ENCODE peak calls at places on chromosomes 1 and 21, in four cellular contexts. One of them, this sample, is unnamed.

GRCh38 chr21:41952568-41953248 is 1.1 kb downstream of the C2CD2 start:
- DNase-seq in HepG2: no peak
- DNase-seq in GM12878: no peak
- DNase-seq in K562: no peak
- DNase-seq in this sample: no peak

GRCh38 chr1:41286486-41286885 is 44.4 kb upstream of the SCMH1 start:
- DNase-seq in GM12878: no peak
- DNase-seq in HepG2: no peak
- DNase-seq in K562: peak; percentile 14
- DNase-seq in this sample: peak; percentile 39

GRCh38 chr1:161941726-161942125 is 81.9 kb downstream of the OLFML2B start:
- DNase-seq in HepG2: no peak
- DNase-seq in K562: no peak
- DNase-seq in GM12878: no peak
- DNase-seq in this sample: no peak

GRCh38 chr1:217482356-217483102 is 148.4 kb downstream of the GPATCH2 start:
- DNase-seq in HepG2: no peak
- DNase-seq in K562: no peak
- DNase-seq in GM12878: peak; percentile 38
- DNase-seq in this sample: no peak

GRCh38 chr1:24392982-24393645 is 20.5 kb downstream of the STPG1 start:
- DNase-seq in GM12878: no peak
- DNase-seq in K562: no peak
- DNase-seq in HepG2: no peak
- DNase-seq in this sample: no peak

GRCh38 chr1:210400043-210400840 is 71.5 kb downstream of the HHAT start:
- DNase-seq in K562: peak; percentile 45
- DNase-seq in GM12878: peak; percentile 74
- DNase-seq in HepG2: peak; percentile 65
- DNase-seq in this sample: peak; percentile 7

GRCh38 chr1:151443846-151444790 is 15.2 kb downstream of the POGZ start:
- DNase-seq in GM12878: peak; percentile 38
- DNase-seq in HepG2: peak; percentile 69
- DNase-seq in K562: peak; percentile 73
- DNase-seq in this sample: no peak

GRCh38 chr1:87044840-87045239 is 130.4 kb downstream of the HS2ST1 start:
- DNase-seq in K562: no peak
- DNase-seq in GM12878: no peak
- DNase-seq in HepG2: no peak
- DNase-seq in this sample: no peak

GRCh38 chr1:64570267-64570666 is 100.3 kb downstream of the CACHD1 start:
- DNase-seq in HepG2: no peak
- DNase-seq in GM12878: no peak
- DNase-seq in K562: no peak
- DNase-seq in this sample: no peak

GRCh38 chr1:6051423-6051822 is 5.7 kb downstream of the KCNAB2 start:
- DNase-seq in GM12878: no peak
- DNase-seq in HepG2: no peak
- DNase-seq in K562: no peak
- DNase-seq in this sample: no peak

GRCh38 chr1:218967836-218968235 is 205.8 kb upstream of the LYPLAL1 start:
- DNase-seq in HepG2: no peak
- DNase-seq in GM12878: no peak
- DNase-seq in K562: no peak
- DNase-seq in this sample: no peak

GRCh38 chr1:235532350-235532749 is 28.1 kb upstream of the B3GALNT2 start:
- DNase-seq in K562: no peak
- DNase-seq in HepG2: no peak
- DNase-seq in GM12878: no peak
- DNase-seq in this sample: no peak

GRCh38 chr1:98468111-98468717 is 193.3 kb upstream of the SNX7 start:
- DNase-seq in HepG2: peak; percentile 10
- DNase-seq in GM12878: no peak
- DNase-seq in K562: no peak
- DNase-seq in this sample: no peak

GRCh38 chr1:235659186-235659771 is 9.7 kb upstream of the GNG4 start:
- DNase-seq in K562: no peak
- DNase-seq in HepG2: no peak
- DNase-seq in GM12878: no peak
- DNase-seq in this sample: no peak

DNA sequence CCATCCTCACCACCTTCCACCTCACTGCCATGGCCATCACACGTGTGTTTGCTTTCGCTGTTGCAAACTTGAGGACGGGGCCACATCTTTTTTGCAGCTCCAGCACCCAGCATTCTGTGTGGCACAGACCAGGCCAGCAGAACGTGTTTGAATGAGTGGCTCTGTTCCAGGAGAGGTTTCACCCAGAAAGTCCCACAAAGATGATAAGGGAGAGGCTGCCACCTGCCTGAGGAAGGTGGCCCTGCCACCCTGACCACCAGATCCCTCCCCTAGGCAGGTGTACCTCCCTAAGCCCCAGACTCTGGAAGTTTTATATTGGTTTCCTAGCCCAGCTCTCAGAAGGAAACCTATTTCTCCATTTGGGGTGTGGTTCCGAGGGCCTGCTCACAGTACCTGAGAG is 252.1 kb downstream of the KAZN start:
- DNase-seq in GM12878: no peak
- DNase-seq in HepG2: no peak
- DNase-seq in K562: peak; percentile 39
- DNase-seq in this sample: no peak
- TF ChIP-seq CBX5 in GM12878: no peak
- TF ChIP-seq CBX5 in HepG2: no peak
- TF ChIP-seq CBX5 in K562: no peak
- TF ChIP-seq CBX5 in this sample: no peak

DNA sequence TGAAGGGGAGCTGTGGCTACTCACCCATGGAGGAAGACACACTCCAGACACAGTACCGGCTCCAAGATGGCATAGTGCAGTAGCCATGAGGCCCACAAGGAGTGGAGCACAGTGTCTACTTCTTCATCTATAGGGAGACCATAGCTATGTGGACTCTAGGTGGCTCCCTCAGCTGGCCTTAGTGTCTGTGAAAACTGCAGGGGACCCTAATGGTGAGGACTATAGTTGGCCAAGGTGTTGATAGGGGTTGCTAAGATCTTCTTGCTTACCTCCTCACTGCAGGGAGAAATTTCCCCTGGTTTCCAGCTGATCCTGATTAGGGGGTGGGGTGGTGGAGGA is 58.9 kb downstream of the DIPK1A start:
- DNase-seq in GM12878: no peak
- DNase-seq in K562: peak; percentile 26
- DNase-seq in HepG2: no peak
- DNase-seq in this sample: no peak
- TF ChIP-seq CBX5 in GM12878: no peak
- TF ChIP-seq CBX5 in K562: no peak
- TF ChIP-seq CBX5 in HepG2: no peak
- TF ChIP-seq CBX5 in this sample: no peak

DNA sequence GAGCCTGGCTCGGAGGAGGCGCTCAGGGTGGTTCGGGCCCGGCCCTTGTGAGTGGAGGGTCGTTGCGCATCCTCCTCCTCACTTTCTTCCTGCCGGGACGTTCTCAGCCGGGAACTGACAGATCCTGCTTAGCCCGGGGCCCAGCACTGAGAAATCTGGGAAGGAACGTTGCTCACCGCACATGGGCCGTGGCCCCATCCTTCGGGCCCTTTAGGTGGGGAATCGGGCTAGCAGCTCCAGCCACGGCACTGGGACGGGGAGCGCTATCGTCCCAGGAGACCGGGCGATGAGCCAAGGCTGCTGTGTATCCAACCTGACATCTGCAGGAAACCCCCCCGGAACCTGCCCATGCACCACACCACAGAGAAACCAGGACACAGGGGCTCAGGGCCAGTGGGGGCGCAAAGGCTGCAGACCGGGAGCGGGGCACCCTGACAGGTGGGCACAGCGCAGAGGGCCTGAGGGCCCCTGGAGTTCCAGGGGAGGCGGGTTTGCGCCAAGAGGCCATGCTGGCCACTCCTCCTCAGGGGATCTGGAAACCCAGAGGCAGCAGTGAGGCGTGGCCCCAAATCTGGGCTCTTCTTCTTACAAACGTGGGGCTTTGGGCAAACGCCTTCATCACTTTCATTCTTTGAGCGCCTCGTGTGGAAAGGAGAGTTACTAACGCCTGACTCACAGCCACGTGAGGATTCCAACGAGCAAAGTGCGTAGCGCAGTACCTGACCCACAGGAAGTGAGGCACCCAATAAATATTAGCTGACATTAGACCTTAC is at the start of gene SH2D5:
- DNase-seq in HepG2: peak; percentile 94
- DNase-seq in GM12878: peak; percentile 50
- DNase-seq in K562: peak; percentile 85
- DNase-seq in this sample: peak; percentile 56
- TF ChIP-seq CBX5 in HepG2: peak; percentile 1
- TF ChIP-seq CBX5 in GM12878: no peak
- TF ChIP-seq CBX5 in K562: no peak
- TF ChIP-seq CBX5 in this sample: no peak

GRCh38 chr1:60916178-60916577 is 166.2 kb upstream of the NFIA start:
- DNase-seq in HepG2: no peak
- DNase-seq in GM12878: no peak
- DNase-seq in K562: no peak
- DNase-seq in this sample: no peak

GRCh38 chr1:60915441-60915840 is 166.9 kb upstream of the NFIA start:
- DNase-seq in GM12878: no peak
- DNase-seq in HepG2: no peak
- DNase-seq in K562: no peak
- DNase-seq in this sample: no peak

GRCh38 chr1:60913039-60913438 is 169.3 kb upstream of the NFIA start:
- DNase-seq in GM12878: no peak
- DNase-seq in K562: no peak
- DNase-seq in HepG2: no peak
- DNase-seq in this sample: no peak

GRCh38 chr1:60916926-60917325 is 165.4 kb upstream of the NFIA start:
- DNase-seq in GM12878: no peak
- DNase-seq in HepG2: no peak
- DNase-seq in K562: no peak
- DNase-seq in this sample: no peak

DNA sequence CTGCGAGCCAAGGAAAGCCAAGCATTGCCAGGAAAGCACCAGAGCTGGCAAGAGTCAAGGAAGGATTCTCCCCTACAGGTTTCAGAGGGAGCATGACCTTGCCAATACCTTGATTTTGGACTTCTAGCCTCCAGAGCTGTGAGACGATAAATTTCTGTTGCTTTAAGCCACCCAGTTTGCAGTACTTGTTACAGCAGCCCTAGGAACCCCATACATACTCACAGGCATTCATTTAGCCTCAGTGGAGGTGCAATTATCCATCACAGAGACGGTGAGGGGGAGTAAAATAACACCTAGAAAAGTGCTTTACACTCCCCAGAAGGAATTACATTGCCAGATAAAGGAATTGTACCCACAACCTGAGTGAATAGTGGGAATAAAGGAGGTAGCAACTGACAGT is 167.4 kb upstream of the NFIA start:
- DNase-seq in GM12878: no peak
- DNase-seq in HepG2: no peak
- DNase-seq in K562: no peak
- DNase-seq in this sample: no peak
- TF ChIP-seq CBX5 in GM12878: no peak
- TF ChIP-seq CBX5 in HepG2: no peak
- TF ChIP-seq CBX5 in K562: no peak
- TF ChIP-seq CBX5 in this sample: no peak

GRCh38 chr1:198157847-198158765 is 1.3 kb downstream of the NEK7 start:
- DNase-seq in GM12878: no peak
- DNase-seq in HepG2: no peak
- DNase-seq in K562: peak; percentile 62
- DNase-seq in this sample: no peak
- TF ChIP-seq CBX5 in GM12878: no peak
- TF ChIP-seq CBX5 in HepG2: no peak
- TF ChIP-seq CBX5 in K562: no peak
- TF ChIP-seq CBX5 in this sample: no peak

GRCh38 chr1:22208973-22209378 is 66.1 kb upstream of the WNT4 start:
- DNase-seq in GM12878: no peak
- DNase-seq in K562: no peak
- DNase-seq in HepG2: no peak
- DNase-seq in this sample: no peak

GRCh38 chr1:22210176-22210575 is 67.3 kb upstream of the WNT4 start:
- DNase-seq in K562: no peak
- DNase-seq in HepG2: no peak
- DNase-seq in GM12878: no peak
- DNase-seq in this sample: no peak

GRCh38 chr1:22207605-22208264 is 64.8 kb upstream of the WNT4 start:
- DNase-seq in HepG2: no peak
- DNase-seq in K562: no peak
- DNase-seq in GM12878: no peak
- DNase-seq in this sample: no peak

GRCh38 chr1:22206551-22207125 is 63.7 kb upstream of the WNT4 start:
- DNase-seq in HepG2: no peak
- DNase-seq in GM12878: no peak
- DNase-seq in K562: no peak
- DNase-seq in this sample: no peak

DNA sequence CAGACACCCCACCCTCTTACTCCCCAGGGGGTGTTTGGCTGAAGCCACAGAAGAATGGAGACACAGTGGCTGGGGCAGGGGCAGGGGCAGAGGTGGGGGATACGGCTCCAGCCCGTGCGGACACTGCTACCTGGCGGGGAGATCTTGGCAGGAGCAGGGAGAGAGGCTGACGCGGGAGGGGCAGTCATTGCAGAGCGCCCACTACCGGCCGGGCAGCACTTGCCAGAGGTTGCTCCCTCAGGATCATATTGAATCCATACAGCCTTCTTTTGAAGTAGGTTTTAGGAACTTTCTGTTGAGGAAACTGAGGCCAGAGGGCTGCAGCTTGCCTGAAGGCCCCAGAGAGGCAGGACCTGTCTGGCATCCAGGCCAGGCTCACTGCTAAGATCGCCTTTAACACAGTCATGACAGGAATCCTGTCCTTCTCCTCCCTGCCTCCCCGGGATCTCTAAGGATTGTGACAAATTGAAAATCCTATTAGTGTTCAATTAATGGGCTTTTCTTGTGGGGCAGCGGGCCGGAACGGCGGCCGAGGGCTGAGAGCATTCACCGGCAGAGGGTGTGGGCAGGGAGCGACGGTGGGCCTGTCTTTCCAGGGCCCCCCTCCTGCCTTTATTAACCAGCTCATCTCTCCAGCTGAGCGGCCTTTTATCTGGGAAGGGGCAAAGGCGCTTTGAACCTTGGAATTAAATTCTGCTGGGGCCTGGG is 65.5 kb upstream of the WNT4 start:
- DNase-seq in HepG2: no peak
- DNase-seq in K562: peak; percentile 54
- DNase-seq in GM12878: no peak
- DNase-seq in this sample: peak; percentile 61
- TF ChIP-seq CBX5 in HepG2: no peak
- TF ChIP-seq CBX5 in K562: no peak
- TF ChIP-seq CBX5 in GM12878: no peak
- TF ChIP-seq CBX5 in this sample: no peak

GRCh38 chr1:84709175-84709574 is 18.9 kb upstream of the SSX2IP start:
- DNase-seq in HepG2: no peak
- DNase-seq in GM12878: no peak
- DNase-seq in K562: peak; percentile 54
- DNase-seq in this sample: no peak

GRCh38 chr1:84708031-84708430 is 17.8 kb upstream of the SSX2IP start:
- DNase-seq in GM12878: no peak
- DNase-seq in K562: no peak
- DNase-seq in HepG2: no peak
- DNase-seq in this sample: no peak

GRCh38 chr1:84715620-84716019 is 25.4 kb upstream of the SSX2IP start:
- DNase-seq in GM12878: no peak
- DNase-seq in HepG2: no peak
- DNase-seq in K562: peak; percentile 23
- DNase-seq in this sample: no peak

GRCh38 chr1:84711091-84711490 is 20.8 kb upstream of the SSX2IP start:
- DNase-seq in HepG2: no peak
- DNase-seq in GM12878: no peak
- DNase-seq in K562: no peak
- DNase-seq in this sample: no peak

GRCh38 chr1:84712288-84712874 is 22.1 kb upstream of the SSX2IP start:
- DNase-seq in HepG2: no peak
- DNase-seq in GM12878: no peak
- DNase-seq in K562: peak; percentile 23
- DNase-seq in this sample: no peak
- TF ChIP-seq CBX5 in HepG2: no peak
- TF ChIP-seq CBX5 in GM12878: no peak
- TF ChIP-seq CBX5 in K562: no peak
- TF ChIP-seq CBX5 in this sample: no peak

This sample was measured in H1.